ENCODE peak calls at places on chromosomes 7 and 10, in seven cellular contexts. One of them, this sample, is unnamed. For H3K27me3, the result is how much of the 10 kb centered on the place peaks cover.

GRCh38 chr10:124420254-124420653 is 1.5 kb upstream of the OAT start:
- DNase-seq in stomach: peak
- DNase-seq in DND-41: no peak
- DNase-seq in psoas muscle: no peak
- DNase-seq in sigmoid colon: no peak
- DNase-seq in HCT116: no peak
- DNase-seq in Peyer's patch: peak
- DNase-seq in this sample: no peak

GRCh38 chr10:100895346-100895745 is 17.4 kb upstream of the SLF2 start:
- DNase-seq in stomach: no peak
- DNase-seq in psoas muscle: no peak
- DNase-seq in Peyer's patch: no peak
- DNase-seq in HCT116: no peak
- DNase-seq in DND-41: no peak
- DNase-seq in sigmoid colon: no peak
- DNase-seq in this sample: no peak

GRCh38 chr7:131859162-131859821 is 302.9 kb upstream of the PODXL start:
- DNase-seq in stomach: peak
- DNase-seq in Peyer's patch: peak
- DNase-seq in HCT116: peak
- DNase-seq in DND-41: peak
- DNase-seq in psoas muscle: peak
- DNase-seq in sigmoid colon: peak
- DNase-seq in this sample: peak

GRCh38 chr10:131084791-131085585 is 226.5 kb downstream of the TCERG1L start:
- DNase-seq in HCT116: no peak
- DNase-seq in Peyer's patch: no peak
- DNase-seq in psoas muscle: no peak
- DNase-seq in DND-41: peak
- DNase-seq in sigmoid colon: peak
- DNase-seq in stomach: no peak
- DNase-seq in this sample: no peak

GRCh38 chr7:66015440-66016130 is 33.6 kb upstream of the GUSB start:
- DNase-seq in HCT116: no peak
- DNase-seq in stomach: no peak
- DNase-seq in sigmoid colon: no peak
- DNase-seq in Peyer's patch: no peak
- DNase-seq in psoas muscle: no peak
- DNase-seq in DND-41: no peak
- DNase-seq in this sample: no peak

GRCh38 chr10:14801693-14802092 is 27.0 kb upstream of the FAM107B start:
- DNase-seq in Peyer's patch: no peak
- DNase-seq in DND-41: no peak
- DNase-seq in stomach: no peak
- DNase-seq in sigmoid colon: no peak
- DNase-seq in psoas muscle: no peak
- DNase-seq in HCT116: no peak
- DNase-seq in this sample: no peak

GRCh38 chr7:46518713-46519112 is 597.6 kb upstream of the IGFBP3 start:
- DNase-seq in sigmoid colon: no peak
- DNase-seq in HCT116: no peak
- DNase-seq in DND-41: no peak
- DNase-seq in psoas muscle: no peak
- DNase-seq in stomach: no peak
- DNase-seq in Peyer's patch: no peak
- DNase-seq in this sample: no peak

GRCh38 chr7:117582219-117582704 is 102.4 kb downstream of the CFTR start:
- DNase-seq in sigmoid colon: peak
- DNase-seq in stomach: no peak
- DNase-seq in Peyer's patch: no peak
- DNase-seq in HCT116: no peak
- DNase-seq in DND-41: no peak
- DNase-seq in psoas muscle: peak
- DNase-seq in this sample: no peak

GRCh38 chr10:8050561-8051108 is 3.9 kb upstream of the GATA3 start:
- DNase-seq in psoas muscle: peak
- DNase-seq in stomach: peak
- DNase-seq in Peyer's patch: peak
- DNase-seq in DND-41: no peak
- DNase-seq in HCT116: no peak
- DNase-seq in sigmoid colon: no peak
- DNase-seq in this sample: no peak

GRCh38 chr7:42691030-42691639 is 220.7 kb downstream of the C7orf25 start:
- DNase-seq in Peyer's patch: no peak
- DNase-seq in HCT116: peak
- DNase-seq in sigmoid colon: no peak
- DNase-seq in stomach: no peak
- DNase-seq in psoas muscle: no peak
- DNase-seq in DND-41: peak
- DNase-seq in this sample: no peak

GRCh38 chr10:103663802-103664201 is 170.3 kb downstream of the NEURL1 start:
- DNase-seq in Peyer's patch: peak
- DNase-seq in DND-41: no peak
- DNase-seq in HCT116: no peak
- DNase-seq in sigmoid colon: peak
- DNase-seq in psoas muscle: peak
- DNase-seq in stomach: peak
- DNase-seq in this sample: no peak

GRCh38 chr7:44897299-44897698 is 12.0 kb upstream of the PURB start:
- DNase-seq in Peyer's patch: no peak
- DNase-seq in stomach: no peak
- DNase-seq in HCT116: no peak
- DNase-seq in DND-41: no peak
- DNase-seq in psoas muscle: no peak
- DNase-seq in sigmoid colon: no peak
- DNase-seq in this sample: no peak

GRCh38 chr10:119288574-119289001 is 81.2 kb downstream of the GRK5 start:
- DNase-seq in stomach: no peak
- DNase-seq in HCT116: no peak
- DNase-seq in sigmoid colon: peak
- DNase-seq in DND-41: no peak
- DNase-seq in psoas muscle: no peak
- DNase-seq in Peyer's patch: no peak
- DNase-seq in this sample: no peak

GRCh38 chr7:20331231-20331880 is 656 bp downstream of the ITGB8 start:
- DNase-seq in HCT116: no peak
- DNase-seq in DND-41: no peak
- DNase-seq in Peyer's patch: peak
- DNase-seq in psoas muscle: peak
- DNase-seq in stomach: peak
- DNase-seq in sigmoid colon: peak
- DNase-seq in this sample: no peak
- TF ChIP-seq CTCF in HCT116: no peak
- TF ChIP-seq CTCF in DND-41: no peak
- TF ChIP-seq CTCF in Peyer's patch: no peak
- TF ChIP-seq CTCF in psoas muscle: no peak
- TF ChIP-seq CTCF in stomach: no peak
- TF ChIP-seq CTCF in sigmoid colon: no peak
- TF ChIP-seq CTCF in this sample: peak

GRCh38 chr10:13517675-13518074 is 11.1 kb downstream of the BEND7 start:
- DNase-seq in psoas muscle: no peak
- DNase-seq in stomach: no peak
- DNase-seq in DND-41: no peak
- DNase-seq in Peyer's patch: no peak
- DNase-seq in HCT116: no peak
- DNase-seq in sigmoid colon: no peak
- DNase-seq in this sample: no peak

GRCh38 chr10:13525683-13526082 is 3.1 kb downstream of the BEND7 start:
- DNase-seq in DND-41: no peak
- DNase-seq in psoas muscle: no peak
- DNase-seq in stomach: no peak
- DNase-seq in sigmoid colon: no peak
- DNase-seq in HCT116: no peak
- DNase-seq in Peyer's patch: no peak
- DNase-seq in this sample: no peak

GRCh38 chr10:13520194-13520593 is 8.6 kb downstream of the BEND7 start:
- DNase-seq in psoas muscle: no peak
- DNase-seq in stomach: no peak
- DNase-seq in Peyer's patch: no peak
- DNase-seq in sigmoid colon: no peak
- DNase-seq in DND-41: no peak
- DNase-seq in HCT116: no peak
- DNase-seq in this sample: no peak

GRCh38 chr10:13518076-13518692 is 10.6 kb downstream of the BEND7 start:
- DNase-seq in DND-41: no peak
- DNase-seq in stomach: no peak
- DNase-seq in HCT116: no peak
- DNase-seq in Peyer's patch: no peak
- DNase-seq in psoas muscle: no peak
- DNase-seq in sigmoid colon: no peak
- DNase-seq in this sample: no peak

GRCh38 chr10:13521021-13521420 is 7.8 kb downstream of the BEND7 start:
- DNase-seq in Peyer's patch: no peak
- DNase-seq in HCT116: no peak
- DNase-seq in psoas muscle: no peak
- DNase-seq in sigmoid colon: no peak
- DNase-seq in stomach: no peak
- DNase-seq in DND-41: no peak
- DNase-seq in this sample: no peak
- H3K27me3 ChIP-seq in Peyer's patch: under half
- H3K27me3 ChIP-seq in HCT116: under half
- H3K27me3 ChIP-seq in psoas muscle: under half
- H3K27me3 ChIP-seq in sigmoid colon: under half
- H3K27me3 ChIP-seq in stomach: under half
- H3K27me3 ChIP-seq in DND-41: under half
- H3K27me3 ChIP-seq in this sample: under half

DNA sequence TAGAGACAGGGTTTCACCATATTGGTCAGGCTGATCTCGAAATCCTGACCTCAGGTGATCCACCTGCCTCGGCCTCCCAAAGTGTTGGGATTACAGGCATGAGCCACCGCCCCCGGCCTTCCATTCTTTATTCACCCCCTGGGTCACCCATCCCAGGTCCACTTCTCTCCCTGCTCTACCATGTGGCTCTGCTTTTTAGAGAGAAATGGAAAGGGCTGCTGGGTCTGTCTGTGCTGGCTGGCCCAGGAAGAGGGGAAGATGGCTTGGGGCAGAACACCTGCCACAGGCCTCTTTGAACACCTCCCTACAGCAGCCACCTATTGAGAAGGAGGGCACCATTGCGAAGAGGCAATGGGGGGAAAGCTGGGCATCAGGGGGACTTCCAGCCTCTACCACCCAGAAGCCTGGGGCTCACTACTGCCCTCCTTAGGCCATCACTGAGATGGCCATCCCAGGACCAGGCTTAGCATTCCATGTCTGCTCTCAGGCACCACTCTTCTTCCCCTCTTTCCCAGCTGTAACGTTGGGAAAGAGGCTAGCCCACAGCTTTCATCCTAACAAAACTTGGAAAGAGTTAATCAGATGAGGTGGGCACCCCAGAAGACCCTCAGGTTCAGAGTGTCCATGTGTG is 256.3 kb downstream of the GRID1 start:
- DNase-seq in HCT116: no peak
- DNase-seq in psoas muscle: no peak
- DNase-seq in DND-41: no peak
- DNase-seq in sigmoid colon: no peak
- DNase-seq in Peyer's patch: no peak
- DNase-seq in stomach: no peak
- DNase-seq in this sample: no peak
- TF ChIP-seq CTCF in HCT116: no peak
- TF ChIP-seq CTCF in psoas muscle: no peak
- TF ChIP-seq CTCF in DND-41: peak
- TF ChIP-seq CTCF in sigmoid colon: no peak
- TF ChIP-seq CTCF in Peyer's patch: no peak
- TF ChIP-seq CTCF in stomach: no peak
- TF ChIP-seq CTCF in this sample: no peak

DNA sequence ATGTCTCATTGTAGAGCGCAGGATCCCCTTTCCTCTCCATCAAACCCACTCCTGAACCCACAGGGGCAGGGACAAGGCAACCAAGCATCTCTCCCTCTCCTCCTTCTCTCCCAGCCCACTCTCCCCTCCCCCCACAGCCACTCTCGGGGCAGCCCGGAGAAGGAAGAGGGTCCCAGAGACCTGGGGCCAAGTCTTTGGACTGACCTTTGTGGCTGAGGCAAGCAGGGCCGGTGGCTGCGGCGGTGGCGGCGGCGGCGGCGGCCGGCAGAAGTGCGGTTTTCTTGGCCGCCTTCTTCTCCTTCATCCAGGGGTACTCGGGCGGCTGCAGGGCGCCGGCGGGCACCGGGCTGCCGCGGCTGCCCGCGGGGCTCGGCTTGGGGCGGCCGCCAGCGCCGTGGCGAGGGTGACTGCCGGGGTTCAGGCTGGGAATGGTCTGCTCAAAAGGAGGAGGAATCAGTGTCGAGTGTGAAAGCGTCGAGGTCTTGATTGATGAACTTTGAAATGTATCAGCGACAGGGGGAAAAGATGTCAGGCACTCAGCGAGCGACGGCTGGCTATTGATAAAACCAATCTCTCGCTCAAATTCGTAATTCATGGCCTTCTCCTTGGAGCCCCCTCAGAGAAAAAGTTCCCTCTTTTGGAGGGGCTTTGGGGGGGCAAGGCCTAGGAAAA is 441 bp downstream of the HOXA2 start:
- DNase-seq in stomach: no peak
- DNase-seq in sigmoid colon: peak
- DNase-seq in HCT116: no peak
- DNase-seq in Peyer's patch: peak
- DNase-seq in DND-41: no peak
- DNase-seq in psoas muscle: no peak
- DNase-seq in this sample: no peak
- H3K27me3 ChIP-seq in stomach: half or more
- H3K27me3 ChIP-seq in sigmoid colon: under half
- H3K27me3 ChIP-seq in HCT116: under half
- H3K27me3 ChIP-seq in Peyer's patch: under half
- H3K27me3 ChIP-seq in DND-41: under half
- H3K27me3 ChIP-seq in psoas muscle: under half
- H3K27me3 ChIP-seq in this sample: under half

DNA sequence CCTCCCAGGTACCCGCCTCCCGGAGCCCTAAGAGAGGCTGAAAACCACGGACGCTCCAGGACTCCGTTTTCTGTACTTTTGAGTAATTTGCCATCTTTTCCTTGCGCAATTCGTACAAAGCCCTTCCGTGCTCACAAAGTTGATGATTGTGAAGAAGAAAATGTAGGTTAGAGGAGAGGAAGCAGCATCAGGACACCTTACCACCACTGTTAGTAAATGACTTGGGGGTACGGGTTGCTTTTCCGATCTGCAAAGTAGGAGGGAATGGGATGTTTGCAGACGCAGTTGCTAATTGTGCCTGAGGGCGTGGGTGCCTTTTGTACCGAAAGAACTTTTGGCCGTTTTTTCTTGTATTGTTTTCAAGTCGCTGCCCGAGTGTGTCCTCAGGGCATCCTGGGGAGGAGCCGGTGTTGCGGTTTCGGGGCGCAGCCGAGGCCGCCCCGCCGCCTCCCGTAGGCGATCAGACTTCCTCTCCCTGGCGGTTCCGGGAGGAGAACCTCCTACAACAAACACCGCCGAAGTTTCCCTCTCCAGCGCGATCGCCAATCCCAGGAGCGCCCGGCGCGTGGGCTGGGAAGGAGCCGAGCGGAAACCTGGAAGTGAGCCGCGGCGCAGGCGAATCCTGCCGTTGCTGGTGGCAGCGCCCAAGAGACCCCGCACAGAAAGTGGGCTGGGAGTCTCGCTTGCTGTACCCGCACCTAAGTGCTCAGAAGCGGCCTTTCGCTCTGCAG is 985 bp downstream of the PRR15 start:
- DNase-seq in sigmoid colon: peak
- DNase-seq in psoas muscle: peak
- DNase-seq in DND-41: peak
- DNase-seq in stomach: peak
- DNase-seq in HCT116: no peak
- DNase-seq in Peyer's patch: peak
- DNase-seq in this sample: peak
- TF ChIP-seq CTCF in sigmoid colon: no peak
- TF ChIP-seq CTCF in psoas muscle: no peak
- TF ChIP-seq CTCF in DND-41: no peak
- TF ChIP-seq CTCF in stomach: no peak
- TF ChIP-seq CTCF in HCT116: no peak
- TF ChIP-seq CTCF in Peyer's patch: no peak
- TF ChIP-seq CTCF in this sample: no peak

GRCh38 chr10:6757119-6757518 is 177.0 kb upstream of the PRKCQ start:
- DNase-seq in psoas muscle: no peak
- DNase-seq in Peyer's patch: no peak
- DNase-seq in DND-41: no peak
- DNase-seq in sigmoid colon: no peak
- DNase-seq in stomach: no peak
- DNase-seq in HCT116: no peak
- DNase-seq in this sample: no peak
- H3K27me3 ChIP-seq in psoas muscle: under half
- H3K27me3 ChIP-seq in Peyer's patch: under half
- H3K27me3 ChIP-seq in DND-41: under half
- H3K27me3 ChIP-seq in sigmoid colon: under half
- H3K27me3 ChIP-seq in stomach: under half
- H3K27me3 ChIP-seq in HCT116: under half
- H3K27me3 ChIP-seq in this sample: under half